ENCODE peak calls at places on chromosomes 2 and 18, in eight cellular contexts. I, B, O, P, S, A, U and Z are unnamed samples. For H3K9me3 and H3K27me3, the result is how much of the 10 kb centered on the place peaks cover.

GRCh38 chr2:240601831-240602160 is 15.3 kb downstream of the CAPN10 start:
- DNase-seq in I (peak), B (no peak), O (no peak), P (peak), S (no peak), A (no peak), U (no peak), Z (peak)

GRCh38 chr2:127008265-127008664 is 98.7 kb downstream of the BIN1 start:
- DNase-seq in I (no peak), B (no peak), O (no peak), P (no peak), S (no peak), A (no peak), U (no peak), Z (no peak)

GRCh38 chr18:74722237-74722636 is 124.6 kb downstream of the ZNF407 start:
- DNase-seq in I (no peak), B (no peak), O (no peak), P (no peak), S (no peak), A (no peak), U (peak), Z (no peak)

GRCh38 chr2:26399781-26400376 is 1.8 kb upstream of the DRC1 start:
- DNase-seq in I (no peak), B (no peak), O (no peak), P (no peak), S (no peak), A (no peak), U (no peak), Z (no peak)

GRCh38 chr18:77271720-77272481 is 22.3 kb downstream of the GALR1 start:
- DNase-seq in I (no peak), B (no peak), O (no peak), P (no peak), S (no peak), A (no peak), U (peak), Z (no peak)

GRCh38 chr2:8538951-8539621 is 142.8 kb upstream of the ID2 start:
- DNase-seq in I (peak), B (no peak), O (no peak), P (no peak), S (no peak), A (peak), U (no peak), Z (no peak)

GRCh38 chr2:149087751-149088150 is 49.3 kb downstream of the LYPD6B start:
- DNase-seq in I (no peak), B (no peak), O (no peak), P (no peak), S (no peak), A (no peak), U (no peak), Z (peak)

GRCh38 chr2:46489430-46489829 is 10.1 kb downstream of the TMEM247 start:
- DNase-seq in I (no peak), B (peak), O (no peak), P (no peak), S (no peak), A (no peak), U (no peak), Z (no peak)

GRCh38 chr2:124261456-124261855 is 236.4 kb downstream of the CNTNAP5 start:
- DNase-seq in I (no peak), B (no peak), O (no peak), P (no peak), S (no peak), A (no peak), U (no peak), Z (no peak)

GRCh38 chr2:234528410-234529150 is 31.7 kb upstream of the ARL4C start:
- DNase-seq in I (no peak), B (no peak), O (no peak), P (no peak), S (no peak), A (no peak), U (no peak), Z (peak)

GRCh38 chr2:152505495-152505906 is 170.5 kb downstream of the FMNL2 start:
- DNase-seq in I (no peak), B (no peak), O (peak), P (peak), S (no peak), A (no peak), U (peak), Z (no peak)

GRCh38 chr2:89842180-89842908 is 1150.9 kb downstream of the RPIA start:
- DNase-seq in I (no peak), B (no peak), O (no peak), P (peak), S (no peak), A (no peak), U (no peak), Z (no peak)

GRCh38 chr2:2875296-2875695 is 502.3 kb downstream of the EIPR1 start:
- DNase-seq in I (no peak), B (no peak), O (no peak), P (no peak), S (no peak), A (no peak), U (no peak), Z (no peak)

GRCh38 chr2:226609361-226609760 is 190.3 kb downstream of the IRS1 start:
- DNase-seq in I (no peak), B (no peak), O (peak), P (no peak), S (no peak), A (no peak), U (peak), Z (no peak)

GRCh38 chr2:53568463-53568862 is 199.1 kb upstream of the CHAC2 start:
- DNase-seq in I (no peak), B (no peak), O (no peak), P (no peak), S (no peak), A (no peak), U (peak), Z (no peak)

GRCh38 chr18:58755304-58756010 is 84.2 kb downstream of the MALT1 start:
- DNase-seq in I (no peak), B (no peak), O (no peak), P (no peak), S (no peak), A (peak), U (no peak), Z (no peak)

GRCh38 chr2:138275881-138276280 is 225.7 kb upstream of the SPOPL start:
- DNase-seq in I (no peak), B (no peak), O (peak), P (no peak), S (no peak), A (no peak), U (peak), Z (no peak)

GRCh38 chr2:231124833-231125232 is at the start of gene HTR2B:
- DNase-seq in I (no peak), B (no peak), O (peak), P (no peak), S (no peak), A (no peak), U (peak), Z (no peak)

GRCh38 chr2:202353430-202353829 is 22.7 kb upstream of the BMPR2 start:
- DNase-seq in I (no peak), B (no peak), O (no peak), P (no peak), S (no peak), A (no peak), U (no peak), Z (no peak)

GRCh38 chr2:100391735-100392515 is 25.5 kb downstream of the CHST10 start:
- DNase-seq in I (no peak), B (peak), O (no peak), P (no peak), S (no peak), A (no peak), U (no peak), Z (no peak)

GRCh38 chr2:10619643-10620042 is 70.1 kb downstream of the NOL10 start:
- DNase-seq in I (no peak), B (no peak), O (peak), P (no peak), S (no peak), A (no peak), U (peak), Z (no peak)

GRCh38 chr2:174778479-174778962 is 14.2 kb upstream of the CHRNA1 start:
- DNase-seq in I (peak), B (peak), O (peak), P (peak), S (peak), A (peak), U (peak), Z (no peak)

GRCh38 chr2:86023366-86023712 is 82.3 kb downstream of the POLR1A start:
- DNase-seq in I (no peak), B (no peak), O (no peak), P (no peak), S (no peak), A (no peak), U (no peak), Z (no peak)

GRCh38 chr2:12303181-12304030 is 413.3 kb upstream of the TRIB2 start:
- DNase-seq in I (no peak), B (no peak), O (peak), P (no peak), S (no peak), A (no peak), U (peak), Z (no peak)

GRCh38 chr18:27202771-27203170 is 17.7 kb upstream of the CHST9 start:
- DNase-seq in I (no peak), B (no peak), O (no peak), P (no peak), S (no peak), A (no peak), U (no peak), Z (no peak)

GRCh38 chr2:67581751-67582150 is 184.6 kb downstream of the ETAA1 start:
- DNase-seq in I (no peak), B (no peak), O (no peak), P (no peak), S (no peak), A (no peak), U (no peak), Z (no peak)

GRCh38 chr2:10048501-10049171 is 5.3 kb downstream of the KLF11 start:
- DNase-seq in I (no peak), B (no peak), O (peak), P (peak), S (peak), A (peak), U (peak), Z (no peak)

GRCh38 chr2:141941224-141941714 is 189.5 kb downstream of the LRP1B start:
- DNase-seq in I (no peak), B (no peak), O (no peak), P (no peak), S (no peak), A (no peak), U (no peak), Z (no peak)

GRCh38 chr2:30255466-30256408 is 24.4 kb downstream of the LBH start:
- DNase-seq in I (no peak), B (peak), O (no peak), P (no peak), S (no peak), A (no peak), U (no peak), Z (no peak)

GRCh38 chr2:66578067-66578852 is 143.3 kb downstream of the MEIS1 start:
- DNase-seq in I (peak), B (peak), O (no peak), P (no peak), S (no peak), A (no peak), U (peak), Z (no peak)

GRCh38 chr18:74819433-74820059 is 221.9 kb downstream of the ZNF407 start:
- DNase-seq in I (no peak), B (no peak), O (peak), P (no peak), S (no peak), A (no peak), U (no peak), Z (peak)

GRCh38 chr2:28993211-28993960 is 12.3 kb downstream of the TOGARAM2 start:
- DNase-seq in I (no peak), B (peak), O (no peak), P (peak), S (no peak), A (peak), U (no peak), Z (no peak)

GRCh38 chr18:28127228-28127627 is 49.7 kb downstream of the CDH2 start:
- DNase-seq in I (no peak), B (no peak), O (no peak), P (no peak), S (no peak), A (no peak), U (no peak), Z (no peak)

GRCh38 chr2:158184001-158184400 is 82.3 kb downstream of the UPP2 start:
- DNase-seq in I (no peak), B (no peak), O (no peak), P (no peak), S (no peak), A (no peak), U (no peak), Z (no peak)

GRCh38 chr2:217092710-217093379 is 233.0 kb upstream of the TNP1 start:
- DNase-seq in I (no peak), B (no peak), O (no peak), P (no peak), S (no peak), A (no peak), U (no peak), Z (no peak)

GRCh38 chr2:241978670-241979069 is 109.1 kb downstream of the RTP5 start:
- DNase-seq in I (no peak), B (no peak), O (no peak), P (no peak), S (no peak), A (no peak), U (no peak), Z (no peak)

GRCh38 chr2:27829791-27830190 is 58.3 kb downstream of the MRPL33 start:
- DNase-seq in I (no peak), B (no peak), O (no peak), P (no peak), S (no peak), A (no peak), U (no peak), Z (no peak)

GRCh38 chr18:79899609-79900435 is 51.6 kb downstream of the SLC66A2 start:
- DNase-seq in I (no peak), B (peak), O (no peak), P (no peak), S (no peak), A (no peak), U (no peak), Z (no peak)

GRCh38 chr18:79897940-79898625 is 53.4 kb downstream of the SLC66A2 start:
- DNase-seq in I (no peak), B (peak), O (no peak), P (no peak), S (no peak), A (no peak), U (no peak), Z (no peak)

GRCh38 chr18:79896746-79897145 is 54.7 kb downstream of the SLC66A2 start:
- DNase-seq in I (no peak), B (no peak), O (no peak), P (no peak), S (no peak), A (no peak), U (peak), Z (no peak)

GRCh38 chr18:79900610-79901570 is 50.6 kb downstream of the SLC66A2 start:
- DNase-seq in I (no peak), B (peak), O (no peak), P (no peak), S (no peak), A (no peak), U (no peak), Z (no peak)

GRCh38 chr18:79898952-79899608 is 52.4 kb downstream of the SLC66A2 start:
- DNase-seq in I (no peak), B (peak), O (no peak), P (no peak), S (no peak), A (no peak), U (no peak), Z (no peak)
- H3K9me3 ChIP-seq in I (under half), B (under half), O (under half), P (under half), S (under half), A (under half), U (under half), Z (under half)

DNA sequence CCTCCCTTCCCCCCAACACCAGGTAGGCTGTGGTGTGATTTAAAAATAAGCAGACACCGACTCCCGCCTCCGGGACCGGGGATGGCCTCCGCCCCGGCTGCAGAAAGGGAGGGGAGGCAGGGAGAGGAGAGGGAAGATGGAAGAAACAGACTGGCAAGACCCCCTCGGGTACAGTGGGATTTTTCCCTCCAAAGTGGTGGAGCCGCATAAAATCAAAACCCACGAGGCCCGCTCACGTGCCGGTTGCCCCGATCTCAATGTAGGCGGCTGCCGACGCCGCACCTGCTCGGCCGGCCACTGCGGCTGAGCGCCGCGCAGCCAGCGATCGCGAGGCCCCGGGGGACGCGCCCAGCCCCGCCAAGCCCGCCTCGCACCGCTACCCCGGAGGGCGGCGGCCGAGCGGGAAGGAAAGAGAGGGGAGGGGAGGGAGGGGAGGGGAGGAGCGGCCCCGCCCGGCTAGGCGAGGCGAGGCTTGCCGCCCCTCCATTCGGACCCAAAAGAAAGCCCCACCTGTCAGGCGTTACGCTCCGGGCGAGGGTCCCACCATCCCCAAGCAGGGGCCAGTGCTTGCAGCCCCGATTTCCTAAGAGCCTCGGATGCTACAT is 804 bp downstream of the ADD2 start:
- DNase-seq in I (no peak), B (peak), O (no peak), P (peak), S (no peak), A (no peak), U (no peak), Z (no peak)
- H3K27me3 ChIP-seq in I (under half), B (under half), O (half or more), P (under half), S (under half), A (half or more), U (under half), Z (under half)

DNA sequence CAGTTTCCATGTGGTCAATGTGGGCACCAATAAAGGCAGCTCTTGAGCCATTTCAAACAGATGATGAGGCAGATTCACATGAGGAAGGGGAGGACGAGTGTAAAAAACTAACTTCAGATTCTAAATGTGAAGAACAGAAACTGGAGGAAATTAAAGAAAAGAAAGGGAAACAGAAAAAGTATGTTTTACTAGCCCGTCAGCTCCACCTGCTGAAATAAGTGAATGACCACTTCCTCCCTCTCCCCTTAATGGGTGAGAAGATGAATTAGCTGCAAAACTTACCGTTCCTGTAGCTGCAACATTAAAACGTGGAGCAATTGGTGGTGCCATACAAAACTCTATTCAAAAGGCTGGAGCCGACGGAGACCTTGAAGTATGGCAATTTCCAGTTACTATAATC is 203.5 kb downstream of the UXS1 start:
- DNase-seq in I (no peak), B (no peak), O (no peak), P (no peak), S (no peak), A (no peak), U (no peak), Z (no peak)
- H3K9me3 ChIP-seq in I (under half), B (under half), O (under half), P (under half), S (half or more), A (under half), U (under half), Z (under half)

GRCh38 chr2:176189666-176190641 is 1.5 kb downstream of the HOXD1 start:
- DNase-seq in I (no peak), B (no peak), O (no peak), P (no peak), S (no peak), A (no peak), U (no peak), Z (no peak)
- H3K27me3 ChIP-seq in I (under half), B (under half), O (half or more), P (half or more), S (under half), A (under half), U (half or more), Z (under half)

DNA sequence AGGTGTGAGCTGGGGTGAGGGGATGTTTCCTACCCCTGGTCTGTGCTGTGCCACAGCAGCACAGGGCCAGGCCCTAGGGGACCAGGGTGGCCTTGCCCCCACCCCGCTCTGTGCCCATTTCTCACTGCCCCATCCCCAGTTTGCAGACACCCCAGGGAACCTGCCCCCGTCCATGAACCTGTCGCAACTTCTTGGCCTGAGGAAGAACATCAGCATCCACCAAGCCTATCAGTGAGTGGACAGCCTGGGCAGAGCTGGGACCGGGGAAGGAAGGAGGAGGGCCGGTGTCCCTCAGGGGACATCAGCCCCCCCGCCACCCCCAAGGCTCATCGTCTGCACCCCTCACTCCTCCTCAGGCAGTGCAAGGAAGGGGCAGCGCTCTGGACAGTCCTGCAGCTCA is 7.5 kb downstream of the PROM2 start:
- DNase-seq in I (no peak), B (no peak), O (no peak), P (no peak), S (no peak), A (no peak), U (no peak), Z (no peak)
- H3K9me3 ChIP-seq in I (under half), B (under half), O (under half), P (under half), S (under half), A (under half), U (under half), Z (under half)

GRCh38 chr2:232421189-232421785 is 14.6 kb downstream of the ALPG start:
- DNase-seq in I (no peak), B (peak), O (no peak), P (peak), S (no peak), A (peak), U (no peak), Z (no peak)
- H3K27me3 ChIP-seq in I (under half), B (under half), O (half or more), P (half or more), S (under half), A (under half), U (half or more), Z (under half)

DNA sequence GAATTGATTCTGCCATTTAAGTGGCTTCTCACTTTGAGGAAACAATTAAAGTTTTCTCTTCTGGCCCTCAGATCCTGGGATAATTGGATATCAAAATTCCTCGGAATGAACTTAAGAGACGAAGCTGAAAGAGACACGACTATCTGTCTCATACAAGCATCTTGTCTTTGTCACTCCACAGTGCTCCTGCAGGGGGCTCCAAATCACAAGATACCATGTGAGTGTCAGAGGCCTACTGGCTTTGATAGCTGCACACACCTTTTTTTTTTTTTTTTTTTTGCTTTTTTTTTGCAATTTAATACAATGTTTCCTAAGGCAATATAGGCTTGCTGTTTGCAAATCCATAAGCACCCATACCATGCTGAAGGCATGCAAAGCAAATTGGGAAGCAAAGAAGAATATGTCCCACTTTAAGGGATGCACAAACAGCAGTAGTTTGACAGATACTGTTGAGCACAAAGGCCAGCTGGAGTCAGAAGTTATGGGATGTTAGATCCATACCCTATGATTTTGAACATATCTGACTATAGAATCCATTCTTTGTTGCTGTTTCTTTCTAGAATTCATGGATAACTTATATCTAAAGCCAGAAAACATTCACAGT is 109.0 kb upstream of the CBLN2 start:
- DNase-seq in I (peak), B (peak), O (no peak), P (no peak), S (peak), A (peak), U (no peak), Z (peak)
- H3K9me3 ChIP-seq in I (under half), B (under half), O (under half), P (under half), S (under half), A (under half), U (under half), Z (under half)